ENCODE peak calls at places on chromosomes 13 and 19, in seven cellular contexts. One of them, this sample, is unnamed.

GRCh38 chr19:53989600-53990533 is 1.6 kb upstream of the CACNG6 start:
- DNase-seq in colonic mucosa: no peak
- DNase-seq in right lobe of liver: no peak
- DNase-seq in GM03348: no peak
- DNase-seq in A172: peak
- DNase-seq in stimulated activated CD8-positive, alpha-beta memory T cell treated with anti-CD3 and anti-CD28 coated beads, Interleukin-2, amount 100 ng/mL, for 48 hours: no peak
- DNase-seq in M059J: peak
- DNase-seq in this sample: no peak

GRCh38 chr19:48368942-48369341 is 4.8 kb downstream of the SYNGR4 start:
- DNase-seq in A172: no peak
- DNase-seq in M059J: no peak
- DNase-seq in right lobe of liver: no peak
- DNase-seq in GM03348: no peak
- DNase-seq in colonic mucosa: peak
- DNase-seq in stimulated activated CD8-positive, alpha-beta memory T cell treated with anti-CD3 and anti-CD28 coated beads, Interleukin-2, amount 100 ng/mL, for 48 hours: no peak
- DNase-seq in this sample: no peak

GRCh38 chr19:11168568-11168967 is 13.0 kb upstream of the SPC24 start:
- DNase-seq in right lobe of liver: no peak
- DNase-seq in stimulated activated CD8-positive, alpha-beta memory T cell treated with anti-CD3 and anti-CD28 coated beads, Interleukin-2, amount 100 ng/mL, for 48 hours: no peak
- DNase-seq in A172: peak
- DNase-seq in colonic mucosa: no peak
- DNase-seq in GM03348: peak
- DNase-seq in M059J: peak
- DNase-seq in this sample: no peak

GRCh38 chr19:16627194-16627927 is 643 bp downstream of the MED26 start:
- DNase-seq in A172: no peak
- DNase-seq in stimulated activated CD8-positive, alpha-beta memory T cell treated with anti-CD3 and anti-CD28 coated beads, Interleukin-2, amount 100 ng/mL, for 48 hours: no peak
- DNase-seq in GM03348: peak
- DNase-seq in colonic mucosa: peak
- DNase-seq in right lobe of liver: peak
- DNase-seq in M059J: peak
- DNase-seq in this sample: no peak

GRCh38 chr19:46069841-46070341 is 29.1 kb upstream of the IGFL4 start:
- DNase-seq in stimulated activated CD8-positive, alpha-beta memory T cell treated with anti-CD3 and anti-CD28 coated beads, Interleukin-2, amount 100 ng/mL, for 48 hours: no peak
- DNase-seq in GM03348: peak
- DNase-seq in colonic mucosa: no peak
- DNase-seq in right lobe of liver: no peak
- DNase-seq in M059J: peak
- DNase-seq in A172: peak
- DNase-seq in this sample: no peak

GRCh38 chr19:45821103-45821521 is 6.0 kb upstream of the RSPH6A start:
- DNase-seq in GM03348: no peak
- DNase-seq in A172: no peak
- DNase-seq in colonic mucosa: no peak
- DNase-seq in M059J: no peak
- DNase-seq in stimulated activated CD8-positive, alpha-beta memory T cell treated with anti-CD3 and anti-CD28 coated beads, Interleukin-2, amount 100 ng/mL, for 48 hours: no peak
- DNase-seq in right lobe of liver: no peak
- DNase-seq in this sample: no peak

GRCh38 chr13:53848546-53848945 is 819.9 kb downstream of the OLFM4 start:
- DNase-seq in A172: no peak
- DNase-seq in colonic mucosa: no peak
- DNase-seq in right lobe of liver: no peak
- DNase-seq in M059J: no peak
- DNase-seq in stimulated activated CD8-positive, alpha-beta memory T cell treated with anti-CD3 and anti-CD28 coated beads, Interleukin-2, amount 100 ng/mL, for 48 hours: no peak
- DNase-seq in GM03348: no peak
- DNase-seq in this sample: no peak

GRCh38 chr13:51728972-51729371 is 75.0 kb downstream of the DHRS12 start:
- DNase-seq in colonic mucosa: no peak
- DNase-seq in stimulated activated CD8-positive, alpha-beta memory T cell treated with anti-CD3 and anti-CD28 coated beads, Interleukin-2, amount 100 ng/mL, for 48 hours: no peak
- DNase-seq in right lobe of liver: no peak
- DNase-seq in A172: no peak
- DNase-seq in M059J: peak
- DNase-seq in GM03348: peak
- DNase-seq in this sample: no peak

GRCh38 chr13:75458696-75459422 is 23.1 kb downstream of the TBC1D4 start:
- DNase-seq in M059J: no peak
- DNase-seq in right lobe of liver: no peak
- DNase-seq in A172: no peak
- DNase-seq in colonic mucosa: peak
- DNase-seq in stimulated activated CD8-positive, alpha-beta memory T cell treated with anti-CD3 and anti-CD28 coated beads, Interleukin-2, amount 100 ng/mL, for 48 hours: no peak
- DNase-seq in GM03348: no peak
- DNase-seq in this sample: no peak

GRCh38 chr13:98541211-98541610 is 35.7 kb downstream of the STK24 start:
- DNase-seq in stimulated activated CD8-positive, alpha-beta memory T cell treated with anti-CD3 and anti-CD28 coated beads, Interleukin-2, amount 100 ng/mL, for 48 hours: no peak
- DNase-seq in A172: no peak
- DNase-seq in M059J: no peak
- DNase-seq in colonic mucosa: no peak
- DNase-seq in right lobe of liver: no peak
- DNase-seq in GM03348: peak
- DNase-seq in this sample: no peak

GRCh38 chr13:30572859-30573275 is 44.9 kb upstream of the USPL1 start:
- DNase-seq in stimulated activated CD8-positive, alpha-beta memory T cell treated with anti-CD3 and anti-CD28 coated beads, Interleukin-2, amount 100 ng/mL, for 48 hours: no peak
- DNase-seq in M059J: peak
- DNase-seq in GM03348: peak
- DNase-seq in right lobe of liver: no peak
- DNase-seq in colonic mucosa: no peak
- DNase-seq in A172: peak
- DNase-seq in this sample: no peak

GRCh38 chr13:46586766-46587509 is 34.0 kb downstream of the LRCH1 start:
- DNase-seq in right lobe of liver: no peak
- DNase-seq in GM03348: no peak
- DNase-seq in A172: no peak
- DNase-seq in stimulated activated CD8-positive, alpha-beta memory T cell treated with anti-CD3 and anti-CD28 coated beads, Interleukin-2, amount 100 ng/mL, for 48 hours: no peak
- DNase-seq in M059J: peak
- DNase-seq in colonic mucosa: no peak
- DNase-seq in this sample: no peak

GRCh38 chr13:106369858-106370257 is 165.6 kb downstream of the EFNB2 start:
- DNase-seq in GM03348: no peak
- DNase-seq in stimulated activated CD8-positive, alpha-beta memory T cell treated with anti-CD3 and anti-CD28 coated beads, Interleukin-2, amount 100 ng/mL, for 48 hours: no peak
- DNase-seq in right lobe of liver: no peak
- DNase-seq in M059J: no peak
- DNase-seq in A172: no peak
- DNase-seq in colonic mucosa: no peak
- DNase-seq in this sample: no peak

GRCh38 chr19:1616875-1617274 is 11.6 kb upstream of the UQCR11 start:
- DNase-seq in GM03348: no peak
- DNase-seq in stimulated activated CD8-positive, alpha-beta memory T cell treated with anti-CD3 and anti-CD28 coated beads, Interleukin-2, amount 100 ng/mL, for 48 hours: no peak
- DNase-seq in A172: no peak
- DNase-seq in right lobe of liver: no peak
- DNase-seq in M059J: no peak
- DNase-seq in colonic mucosa: no peak
- DNase-seq in this sample: no peak

GRCh38 chr13:100230813-100231575 is 142.1 kb downstream of the PCCA start:
- DNase-seq in A172: no peak
- DNase-seq in M059J: no peak
- DNase-seq in stimulated activated CD8-positive, alpha-beta memory T cell treated with anti-CD3 and anti-CD28 coated beads, Interleukin-2, amount 100 ng/mL, for 48 hours: no peak
- DNase-seq in colonic mucosa: peak
- DNase-seq in right lobe of liver: no peak
- DNase-seq in GM03348: no peak
- DNase-seq in this sample: no peak

GRCh38 chr19:39407644-39408391 is 1.2 kb downstream of the ZFP36 start:
- DNase-seq in M059J: no peak
- DNase-seq in colonic mucosa: peak
- DNase-seq in right lobe of liver: peak
- DNase-seq in A172: peak
- DNase-seq in stimulated activated CD8-positive, alpha-beta memory T cell treated with anti-CD3 and anti-CD28 coated beads, Interleukin-2, amount 100 ng/mL, for 48 hours: peak
- DNase-seq in GM03348: peak
- DNase-seq in this sample: peak

GRCh38 chr19:47832723-47833122 is 11.0 kb downstream of the CRX start:
- DNase-seq in colonic mucosa: no peak
- DNase-seq in right lobe of liver: no peak
- DNase-seq in GM03348: no peak
- DNase-seq in A172: no peak
- DNase-seq in M059J: no peak
- DNase-seq in stimulated activated CD8-positive, alpha-beta memory T cell treated with anti-CD3 and anti-CD28 coated beads, Interleukin-2, amount 100 ng/mL, for 48 hours: no peak
- DNase-seq in this sample: no peak

GRCh38 chr13:113860579-113861432 is 3.1 kb downstream of the GAS6 start:
- DNase-seq in M059J: no peak
- DNase-seq in right lobe of liver: no peak
- DNase-seq in GM03348: peak
- DNase-seq in colonic mucosa: peak
- DNase-seq in stimulated activated CD8-positive, alpha-beta memory T cell treated with anti-CD3 and anti-CD28 coated beads, Interleukin-2, amount 100 ng/mL, for 48 hours: no peak
- DNase-seq in A172: no peak
- DNase-seq in this sample: no peak

GRCh38 chr19:13103585-13103923 is 896 bp upstream of the LYL1 start:
- DNase-seq in A172: no peak
- DNase-seq in colonic mucosa: no peak
- DNase-seq in stimulated activated CD8-positive, alpha-beta memory T cell treated with anti-CD3 and anti-CD28 coated beads, Interleukin-2, amount 100 ng/mL, for 48 hours: no peak
- DNase-seq in right lobe of liver: no peak
- DNase-seq in GM03348: no peak
- DNase-seq in M059J: no peak
- DNase-seq in this sample: no peak

GRCh38 chr19:19107663-19108062 is 30.6 kb downstream of the TMEM161A start:
- DNase-seq in A172: no peak
- DNase-seq in M059J: no peak
- DNase-seq in GM03348: no peak
- DNase-seq in stimulated activated CD8-positive, alpha-beta memory T cell treated with anti-CD3 and anti-CD28 coated beads, Interleukin-2, amount 100 ng/mL, for 48 hours: no peak
- DNase-seq in colonic mucosa: no peak
- DNase-seq in right lobe of liver: no peak
- DNase-seq in this sample: no peak

GRCh38 chr13:40981361-40981760 is 37.8 kb downstream of the ELF1 start:
- DNase-seq in GM03348: no peak
- DNase-seq in right lobe of liver: no peak
- DNase-seq in colonic mucosa: no peak
- DNase-seq in stimulated activated CD8-positive, alpha-beta memory T cell treated with anti-CD3 and anti-CD28 coated beads, Interleukin-2, amount 100 ng/mL, for 48 hours: no peak
- DNase-seq in M059J: no peak
- DNase-seq in A172: no peak
- DNase-seq in this sample: no peak

GRCh38 chr19:51082641-51083040 is at the start of gene KLK14:
- DNase-seq in colonic mucosa: no peak
- DNase-seq in GM03348: no peak
- DNase-seq in M059J: no peak
- DNase-seq in A172: no peak
- DNase-seq in stimulated activated CD8-positive, alpha-beta memory T cell treated with anti-CD3 and anti-CD28 coated beads, Interleukin-2, amount 100 ng/mL, for 48 hours: no peak
- DNase-seq in right lobe of liver: no peak
- DNase-seq in this sample: no peak